ENCODE peak calls at places on chromosomes 11 and 22, in four cellular contexts. Y is brain microvascular endothelial cell, X is uterus, N is keratinocyte. K is an unnamed sample.
A peak's percentile ranks its signal among the peaks of the same experiment; 100 is the strongest.

GRCh38 chr11:16402654-16403447 is 46.5 kb upstream of the SOX6 start:
- DNase-seq in X (no peak), N (no peak), Y (no peak), K (no peak)

GRCh38 chr11:8772571-8772970 is 90.0 kb downstream of the RPL27A start:
- DNase-seq in X (no peak), N (no peak), Y (no peak), K (no peak)

GRCh38 chr11:61454520-61454919 is 24.6 kb downstream of the SDHAF2 start:
- DNase-seq in N (no peak), Y (no peak), X (no peak), K (no peak)

GRCh38 chr22:50676211-50676636 is 3.6 kb downstream of the SHANK3 start:
- DNase-seq in Y (no peak), X (no peak), N (no peak), K (no peak)

GRCh38 chr11:15617126-15617525 is 502.4 kb downstream of the INSC start:
- DNase-seq in X (no peak), N (no peak), Y (no peak), K (no peak)

GRCh38 chr22:49657275-49657973 is 170.2 kb downstream of the BRD1 start:
- DNase-seq in X (peak; percentile 46), Y (no peak), N (no peak), K (no peak)

GRCh38 chr11:12539570-12539969 is 134.7 kb upstream of the TEAD1 start:
- DNase-seq in N (peak; percentile 50), Y (peak; percentile 88), X (no peak), K (peak; percentile 31)

GRCh38 chr22:30286813-30287625 is 2.3 kb downstream of the CASTOR1 start:
- DNase-seq in X (peak; percentile 68), N (no peak), Y (peak; percentile 45), K (no peak)

GRCh38 chr22:37726240-37726887 is 29.5 kb downstream of the TRIOBP start:
- DNase-seq in Y (peak; percentile 20), N (no peak), X (no peak), K (no peak)

GRCh38 chr22:37486224-37486845 is at the start of gene MFNG:
- DNase-seq in N (no peak), X (peak; percentile 47), Y (no peak), K (no peak)

GRCh38 chr22:43996170-43996980 is 27.7 kb upstream of the PARVB start:
- DNase-seq in Y (no peak), N (no peak), X (no peak), K (no peak)

GRCh38 chr22:26894766-26895485 is 237.5 kb downstream of the MIAT start:
- DNase-seq in N (no peak), X (no peak), Y (peak; percentile 91), K (peak; percentile 86)

GRCh38 chr11:20089796-20090653 is 70.2 kb downstream of the DBX1 start:
- DNase-seq in X (no peak), N (no peak), Y (peak; percentile 36), K (no peak)

GRCh38 chr22:24727218-24727851 is 47.2 kb downstream of the PIWIL3 start:
- DNase-seq in X (no peak), N (no peak), Y (peak; percentile 94), K (peak; percentile 79)

GRCh38 chr11:64223001-64223651 is 2.9 kb downstream of the TRPT1 start:
- DNase-seq in X (no peak), Y (no peak), N (no peak), K (no peak)

GRCh38 chr11:2688381-2689231 is 11.2 kb downstream of the KCNQ1OT1 start:
- DNase-seq in Y (no peak), X (no peak), N (no peak), K (no peak)

GRCh38 chr11:93187290-93187689 is 10.5 kb downstream of the SLC36A4 start:
- DNase-seq in X (no peak), Y (no peak), N (no peak), K (no peak)

GRCh38 chr11:73194034-73194507 is 24.0 kb upstream of the P2RY2 start:
- DNase-seq in Y (no peak), N (no peak), X (no peak), K (no peak)

GRCh38 chr22:30325724-30326703 is 727 bp downstream of the TBC1D10A start:
- DNase-seq in N (no peak), Y (no peak), X (no peak), K (no peak)

GRCh38 chr22:19169002-19169946 is 9.3 kb downstream of the SLC25A1 start:
- DNase-seq in X (no peak), N (no peak), Y (no peak), K (no peak)

GRCh38 chr11:44658451-44658850 is 68.3 kb upstream of the TSPAN18 start:
- DNase-seq in X (no peak), N (no peak), Y (peak; percentile 25), K (no peak)

GRCh38 chr11:7484645-7485044 is 661 bp upstream of the OLFML1 start:
- DNase-seq in Y (no peak), N (no peak), X (no peak), K (no peak)

GRCh38 chr22:29751139-29751538 is 15.7 kb downstream of the ZMAT5 start:
- DNase-seq in Y (no peak), X (no peak), N (no peak), K (no peak)

GRCh38 chr22:50190182-50190951 is 4.7 kb downstream of the TRABD start:
- DNase-seq in N (peak; percentile 30), X (peak; percentile 63), Y (no peak), K (no peak)

GRCh38 chr11:59866397-59866796 is at the start of gene TCN1:
- DNase-seq in Y (no peak), N (no peak), X (no peak), K (no peak)

GRCh38 chr11:61846351-61846750 is 18.3 kb downstream of the FADS2 start:
- DNase-seq in N (no peak), Y (no peak), X (no peak), K (no peak)

GRCh38 chr11:27722945-27723344 is 22.7 kb upstream of the BDNF start:
- DNase-seq in Y (peak; percentile 14), X (no peak), N (no peak), K (no peak)

GRCh38 chr11:4125141-4125540 is 30.5 kb downstream of the RRM1 start:
- DNase-seq in X (no peak), N (peak; percentile 15), Y (peak; percentile 32), K (no peak)

GRCh38 chr11:92246637-92247036 is 22.0 kb downstream of the FAT3 start:
- DNase-seq in X (no peak), N (no peak), Y (no peak), K (no peak)

GRCh38 chr22:31474743-31475142 is 14.9 kb downstream of the EIF4ENIF1 start:
- DNase-seq in X (no peak), Y (peak; percentile 68), N (no peak), K (no peak)

DNA sequence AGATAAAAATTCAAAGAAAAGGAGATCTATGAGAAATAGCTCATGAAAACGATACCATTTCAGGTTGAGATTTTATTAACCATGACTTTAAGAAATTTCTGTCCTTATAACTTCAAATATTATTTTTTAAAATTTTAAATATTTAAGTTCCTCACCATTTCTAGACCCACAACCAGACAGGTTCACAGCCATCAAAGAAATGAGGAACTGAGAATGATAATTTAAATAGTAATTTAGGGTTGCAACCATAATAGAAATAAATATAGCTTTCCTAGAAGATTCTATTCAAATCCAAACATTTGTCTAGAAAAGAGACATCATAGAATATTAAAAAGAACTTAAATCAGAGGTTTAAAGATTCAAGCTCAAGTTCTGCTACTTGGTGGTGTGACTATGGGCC is 5.9 kb upstream of the VWA5A start:
- DNase-seq in N (no peak), X (no peak), Y (no peak), K (no peak)
- TF ChIP-seq CTCF in N (no peak), X (no peak), Y (no peak), K (no peak)

DNA sequence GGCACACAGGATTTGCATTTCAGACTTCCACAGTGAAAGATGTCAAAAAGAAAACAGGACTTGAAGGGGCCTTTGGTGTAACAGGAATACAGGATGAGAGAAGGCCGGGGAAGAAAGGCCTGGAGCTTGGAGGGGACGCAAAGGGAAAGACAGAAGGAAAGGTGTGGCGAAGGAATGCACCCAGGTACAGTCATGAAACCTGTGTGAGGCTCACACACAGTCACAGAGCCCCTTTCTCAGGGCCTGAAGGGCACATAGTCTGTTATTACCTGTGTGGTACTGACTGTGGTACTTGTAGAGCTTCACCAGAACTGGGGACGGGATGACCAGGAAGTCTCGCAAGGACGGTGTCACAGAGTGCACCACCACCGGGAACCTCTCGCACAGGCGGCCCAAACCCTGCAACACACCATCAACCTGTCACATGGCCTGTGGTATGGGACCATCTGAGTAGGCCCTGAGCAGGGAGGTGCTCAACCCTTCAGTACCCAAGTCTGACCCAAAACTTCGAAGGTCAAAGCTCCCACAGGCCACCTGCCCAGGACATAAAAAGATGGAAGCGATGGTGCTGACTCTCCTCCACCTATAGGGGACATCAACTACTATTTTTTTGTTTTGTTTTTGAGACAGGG is 29.1 kb downstream of the SERPIND1 start:
- DNase-seq in Y (no peak), X (no peak), N (no peak), K (no peak)
- H3K36me3 ChIP-seq in Y (peaks cover 73% of the 10 kb centered on the region), X (no peaks in the 10 kb centered on the region), N (peaks cover 20% of the 10 kb centered on the region), K (peaks cover 1% of the 10 kb centered on the region)

GRCh38 chr22:47617186-47617585 is 854.7 kb downstream of the TBC1D22A start:
- DNase-seq in X (no peak), N (no peak), Y (no peak), K (no peak)

GRCh38 chr22:47618611-47619010 is 856.2 kb downstream of the TBC1D22A start:
- DNase-seq in X (no peak), N (no peak), Y (no peak), K (no peak)

GRCh38 chr22:47618180-47618579 is 855.7 kb downstream of the TBC1D22A start:
- DNase-seq in N (no peak), X (no peak), Y (no peak), K (no peak)

GRCh38 chr22:47615051-47615450 is 852.6 kb downstream of the TBC1D22A start:
- DNase-seq in Y (no peak), N (no peak), X (no peak), K (no peak)

DNA sequence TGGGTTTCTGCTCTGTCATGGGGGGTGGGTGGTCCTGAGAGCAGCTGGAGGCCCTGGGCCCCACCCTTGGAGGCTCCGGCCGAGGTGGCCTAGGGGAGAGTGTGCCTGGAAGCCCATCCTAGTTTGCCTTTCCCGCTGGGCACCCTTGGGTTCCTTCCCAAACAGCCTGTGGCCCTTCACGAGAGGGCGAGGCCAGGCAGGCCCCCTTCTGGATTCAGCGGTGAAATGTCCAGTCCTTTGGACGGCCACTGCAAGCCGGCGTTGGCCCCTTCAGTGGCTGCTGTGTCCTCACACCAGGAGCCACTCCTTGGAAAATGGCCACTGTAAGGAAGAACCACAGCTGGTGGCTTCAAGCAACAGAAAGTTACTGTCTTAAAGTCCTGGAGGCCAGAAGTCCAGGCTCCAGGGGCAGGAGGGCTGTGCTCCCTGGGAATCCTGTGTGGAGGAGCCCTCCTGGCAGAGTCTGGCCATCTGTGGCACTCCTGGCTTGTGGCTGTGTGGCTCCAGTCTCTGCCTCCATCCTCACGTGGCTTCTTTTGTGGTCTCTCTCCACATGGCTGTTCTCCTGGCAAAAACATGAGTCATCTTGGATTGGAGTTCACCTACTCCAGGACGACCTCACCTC is 854.1 kb downstream of the TBC1D22A start:
- DNase-seq in Y (no peak), N (no peak), X (no peak), K (no peak)
- H3K27me3 ChIP-seq in Y (no peaks in the 10 kb centered on the region), N (peaks cover 4% of the 10 kb centered on the region), X (no peaks in the 10 kb centered on the region), K (no peaks in the 10 kb centered on the region)

GRCh38 chr11:118434123-118434552 is 2.2 kb upstream of the KMT2A start:
- DNase-seq in Y (no peak), X (no peak), N (no peak), K (no peak)

GRCh38 chr11:118436639-118437045 is 350 bp downstream of the KMT2A start:
- DNase-seq in N (no peak), X (no peak), Y (no peak), K (no peak)

GRCh38 chr11:118435893-118436624 is at the start of gene KMT2A:
- DNase-seq in Y (peak; percentile 95), X (peak; percentile 98), N (peak; percentile 50), K (peak; percentile 52)

GRCh38 chr11:118435233-118435892 is 929 bp upstream of the KMT2A start:
- DNase-seq in X (peak; percentile 46), N (no peak), Y (no peak), K (no peak)

GRCh38 chr11:118434553-118435232 is 1.6 kb upstream of the KMT2A start:
- DNase-seq in Y (no peak), N (no peak), X (peak; percentile 25), K (no peak)
- TF ChIP-seq CTCF in Y (peak; percentile 5), N (no peak), X (no peak), K (no peak)